ENCODE peak calls at places on chromosomes 11 and 22, in six cellular contexts. H, Y, Q, X, P and M are unnamed samples.
A peak's percentile ranks its signal among the peaks of the same experiment; 100 is the strongest.

GRCh38 chr11:59221438-59221837 is 8.7 kb upstream of the MPEG1 start:
- DNase-seq in H (no peak), Y (no peak), Q (no peak), X (no peak), P (no peak), M (peak; percentile 55)

GRCh38 chr22:19719055-19719482 is 4.3 kb upstream of the GP1BB start:
- DNase-seq in H (no peak), Y (no peak), Q (no peak), X (no peak), P (no peak), M (no peak)

GRCh38 chr11:133818302-133818701 is 27.0 kb downstream of the SPATA19 start:
- DNase-seq in H (no peak), Y (no peak), Q (peak; percentile 23), X (no peak), P (no peak), M (no peak)

GRCh38 chr11:17381156-17381555 is 7.3 kb downstream of the KCNJ11 start:
- DNase-seq in H (no peak), Y (no peak), Q (no peak), X (no peak), P (no peak), M (peak; percentile 40)

GRCh38 chr22:24101966-24102365 is 79.3 kb upstream of the SUSD2 start:
- DNase-seq in H (no peak), Y (peak; percentile 13), Q (no peak), X (no peak), P (no peak), M (no peak)

GRCh38 chr11:32385998-32386397 is 49.3 kb downstream of the WT1 start:
- DNase-seq in H (peak; percentile 71), Y (peak; percentile 63), Q (no peak), X (peak; percentile 11), P (peak; percentile 66), M (no peak)

GRCh38 chr11:97965849-97966646 is 1054.7 kb upstream of the CNTN5 start:
- DNase-seq in H (peak; percentile 93), Y (peak; percentile 10), Q (no peak), X (no peak), P (no peak), M (peak; percentile 65)

GRCh38 chr22:27867958-27868737 is 50.9 kb downstream of the PITPNB start:
- DNase-seq in H (no peak), Y (no peak), Q (no peak), X (no peak), P (no peak), M (no peak)

GRCh38 chr11:898160-898517 is 12.5 kb downstream of the CHID1 start:
- DNase-seq in H (peak; percentile 26), Y (peak; percentile 73), Q (no peak), X (no peak), P (peak; percentile 58), M (no peak)

GRCh38 chr11:1650034-1650917 is 20.7 kb downstream of the KRTAP5-5 start:
- DNase-seq in H (no peak), Y (peak; percentile 44), Q (no peak), X (no peak), P (no peak), M (no peak)

GRCh38 chr11:6925636-6926207 is 504 bp upstream of the ZNF215 start:
- DNase-seq in H (peak; percentile 41), Y (peak; percentile 81), Q (no peak), X (no peak), P (peak; percentile 52), M (peak; percentile 35)

GRCh38 chr11:66951927-66952337 is 6.3 kb downstream of the PC start:
- DNase-seq in H (peak; percentile 64), Y (no peak), Q (no peak), X (no peak), P (no peak), M (no peak)

GRCh38 chr22:25950101-25950500 is 208.1 kb downstream of the MYO18B start:
- DNase-seq in H (no peak), Y (no peak), Q (no peak), X (no peak), P (no peak), M (no peak)

GRCh38 chr11:124682443-124682842 is 8.7 kb downstream of the SPA17 start:
- DNase-seq in H (no peak), Y (no peak), Q (no peak), X (no peak), P (no peak), M (no peak)

GRCh38 chr22:49975543-49976389 is 15.2 kb downstream of the PIM3 start:
- DNase-seq in H (no peak), Y (peak; percentile 54), Q (peak; percentile 54), X (no peak), P (peak; percentile 60), M (no peak)

GRCh38 chr11:57779275-57779674 is 17.7 kb downstream of the CTNND1 start:
- DNase-seq in H (peak; percentile 63), Y (peak; percentile 98), Q (no peak), X (no peak), P (peak; percentile 81), M (peak; percentile 85)

GRCh38 chr11:116927163-116927772 is 89.8 kb upstream of the APOA1 start:
- DNase-seq in H (peak; percentile 16), Y (no peak), Q (no peak), X (no peak), P (no peak), M (no peak)

GRCh38 chr22:25658641-25659040 is 83.3 kb upstream of the MYO18B start:
- DNase-seq in H (no peak), Y (no peak), Q (no peak), X (no peak), P (no peak), M (no peak)

GRCh38 chr22:41870786-41871185 is 37.9 kb downstream of the SREBF2 start:
- DNase-seq in H (no peak), Y (no peak), Q (no peak), X (no peak), P (no peak), M (peak; percentile 46)

GRCh38 chr11:68312117-68312779 is at the start of gene LRP5:
- DNase-seq in H (peak; percentile 31), Y (no peak), Q (no peak), X (no peak), P (no peak), M (no peak)

GRCh38 chr22:40128989-40129388 is 48.7 kb upstream of the TNRC6B start:
- DNase-seq in H (no peak), Y (no peak), Q (no peak), X (no peak), P (no peak), M (no peak)

GRCh38 chr22:25060522-25061071 is 108.1 kb downstream of the KIAA1671 start:
- DNase-seq in H (no peak), Y (no peak), Q (no peak), X (no peak), P (no peak), M (peak; percentile 50)

GRCh38 chr11:125433454-125434121 is 62.5 kb downstream of the FEZ1 start:
- DNase-seq in H (peak; percentile 63), Y (peak; percentile 88), Q (peak; percentile 76), X (peak; percentile 48), P (peak; percentile 87), M (peak; percentile 52)

GRCh38 chr11:120004723-120005122 is 133.2 kb downstream of the TRIM29 start:
- DNase-seq in H (no peak), Y (no peak), Q (no peak), X (no peak), P (no peak), M (no peak)

GRCh38 chr11:132838621-132839020 is 693.7 kb downstream of the OPCML start:
- DNase-seq in H (peak; percentile 51), Y (peak; percentile 18), Q (no peak), X (no peak), P (no peak), M (no peak)

GRCh38 chr22:43530864-43531201 is 119.0 kb downstream of the MPPED1 start:
- DNase-seq in H (no peak), Y (peak; percentile 21), Q (no peak), X (no peak), P (no peak), M (no peak)

GRCh38 chr22:31075961-31076360 is 5.2 kb upstream of the SMTN start:
- DNase-seq in H (no peak), Y (no peak), Q (no peak), X (no peak), P (no peak), M (no peak)

DNA sequence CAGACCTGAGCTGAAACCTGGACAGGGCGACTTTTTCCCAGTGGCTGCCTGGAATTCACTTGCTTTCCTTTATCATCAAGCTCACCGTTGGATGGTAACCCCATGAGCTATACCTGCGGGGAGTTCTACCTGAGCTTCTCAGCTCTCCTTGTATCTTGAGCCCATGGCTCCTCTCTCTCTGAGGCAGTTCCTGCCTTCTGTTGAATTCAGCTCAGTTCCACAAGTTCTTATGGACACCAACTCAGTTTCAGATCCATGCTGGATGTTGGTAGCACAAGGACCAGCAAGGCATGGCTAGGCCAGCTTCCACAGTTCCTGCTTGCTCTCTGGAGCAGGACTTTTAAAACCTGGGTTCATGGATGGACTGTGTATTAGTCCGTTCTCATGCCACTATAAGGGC is 58.3 kb upstream of the AMPD3 start:
- DNase-seq in H (no peak), Y (no peak), Q (peak; percentile 26), X (no peak), P (no peak), M (no peak)
- H3K18ac ChIP-seq in H (no peak overlapping the region), Y (no peak overlapping the region), Q (no peak overlapping the region), X (no peak overlapping the region), P (no peak overlapping the region), M (no peak overlapping the region)

DNA sequence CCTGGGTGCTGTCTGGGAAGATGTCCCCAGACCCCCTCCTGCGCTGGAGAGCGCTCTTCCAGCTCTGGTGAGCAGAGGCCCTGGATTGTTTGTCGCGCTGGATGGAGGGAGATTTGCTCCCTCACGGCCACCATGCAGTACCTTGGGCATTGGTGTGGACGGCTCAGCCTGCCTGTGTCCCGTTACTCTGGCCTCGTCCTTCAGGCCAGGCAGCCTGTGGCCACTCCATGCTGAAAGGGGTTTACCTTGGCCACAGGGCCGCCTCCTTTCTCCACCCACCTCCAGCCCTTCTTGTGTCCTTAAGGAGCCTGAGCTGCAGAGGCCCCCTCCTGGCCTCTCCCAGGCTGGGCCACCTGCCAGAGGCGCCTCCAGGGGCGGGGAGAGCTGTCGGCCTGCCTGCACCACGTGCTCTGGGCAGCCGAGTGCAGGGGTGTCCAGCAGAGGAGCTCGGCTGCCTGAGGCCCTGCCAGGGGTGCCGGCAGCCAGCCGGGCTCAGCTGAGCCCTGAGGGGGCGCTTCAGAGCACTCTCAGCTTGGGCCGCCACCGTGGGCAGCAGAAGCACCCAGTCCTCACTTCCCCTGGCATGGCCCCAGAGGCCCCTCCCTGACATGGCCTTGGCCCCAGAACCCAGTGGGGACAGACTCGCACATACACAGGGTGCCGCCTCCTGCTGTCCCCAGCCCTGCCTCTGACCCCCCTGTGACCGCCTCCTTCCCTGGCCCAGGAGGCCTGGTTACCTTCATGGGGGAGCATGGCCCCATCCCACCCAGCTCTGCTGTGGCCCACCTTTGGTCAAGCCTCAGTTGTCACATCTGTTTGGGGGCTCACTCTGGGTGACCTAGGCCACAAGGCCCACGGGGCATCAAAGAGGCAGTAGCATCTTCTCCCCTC is 3.4 kb downstream of the CCND1 start:
- DNase-seq in H (peak; percentile 80), Y (no peak), Q (no peak), X (no peak), P (no peak), M (no peak)
- H4K8ac ChIP-seq in H (peak overlapping the region; percentile 52), Y (no peak overlapping the region), Q (peak overlapping the region; percentile 90), X (no peak overlapping the region), P (no peak overlapping the region), M (no peak overlapping the region)

DNA sequence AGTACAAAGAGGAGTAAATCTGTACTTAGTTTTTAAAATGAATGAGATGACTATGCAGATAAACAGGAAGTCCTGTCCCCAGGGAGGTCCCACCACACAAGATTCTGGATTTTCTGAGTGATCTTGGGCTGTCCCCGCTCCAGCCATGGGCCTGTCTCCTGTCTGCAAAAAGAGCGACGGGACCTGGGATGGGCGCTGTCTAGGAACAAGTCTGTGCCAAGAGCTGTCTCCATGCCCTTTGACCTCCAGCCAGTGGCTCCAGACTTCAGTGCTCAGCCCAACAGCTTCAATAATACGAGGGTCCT is 6.0 kb downstream of the CSNK1E start:
- DNase-seq in H (peak; percentile 41), Y (no peak), Q (no peak), X (no peak), P (no peak), M (no peak)
- H2BK5ac ChIP-seq in H (no peak overlapping the region), Y (no peak overlapping the region), Q (no peak overlapping the region), X (no peak overlapping the region), P (no peak overlapping the region), M (no peak overlapping the region)

GRCh38 chr11:128500488-128500887 is 86.9 kb downstream of the ETS1 start:
- DNase-seq in H (no peak), Y (no peak), Q (no peak), X (no peak), P (no peak), M (no peak)
- H3K18ac ChIP-seq in H (peak overlapping the region; percentile 10), Y (no peak overlapping the region), Q (no peak overlapping the region), X (no peak overlapping the region), P (no peak overlapping the region), M (peak overlapping the region; percentile 55)